ENCODE peak calls at places on chromosome 12, in four cellular contexts. T is A673; I is CD4-positive, alpha-beta memory T cell; R is astrocyte. G is an unnamed sample.

GRCh38 chr12:128365032-128365431 is 98.1 kb downstream of the TMEM132C start:
- DNase-seq in T (no peak), I (no peak), R (no peak), G (no peak)

GRCh38 chr12:103965255-103965589 is 450 bp upstream of the TDG start:
- DNase-seq in T (no peak), I (no peak), R (no peak), G (no peak)

GRCh38 chr12:110906088-110906487 is 14.3 kb downstream of the MYL2 start:
- DNase-seq in T (peak), I (no peak), R (no peak), G (no peak)

GRCh38 chr12:71958457-71958856 is 19.8 kb downstream of the TPH2 start:
- DNase-seq in T (no peak), I (no peak), R (no peak), G (no peak)

GRCh38 chr12:100133200-100133599 is 9.5 kb downstream of the BLTP3B start:
- DNase-seq in T (no peak), I (no peak), R (no peak), G (no peak)

GRCh38 chr12:22459872-22460490 is 84.4 kb downstream of the C2CD5 start:
- DNase-seq in T (peak), I (peak), R (peak), G (peak)

GRCh38 chr12:105031061-105031807 is 45.1 kb downstream of the NOPCHAP1 start:
- DNase-seq in T (no peak), I (no peak), R (no peak), G (no peak)

GRCh38 chr12:108642269-108642870 is 8.7 kb upstream of the SELPLG start:
- DNase-seq in T (no peak), I (no peak), R (no peak), G (peak)

GRCh38 chr12:8992086-8992409 is 2.7 kb downstream of the KLRG1 start:
- DNase-seq in T (no peak), I (peak), R (no peak), G (no peak)

GRCh38 chr12:110931315-110931728 is 10.9 kb upstream of the MYL2 start:
- DNase-seq in T (no peak), I (no peak), R (no peak), G (no peak)

GRCh38 chr12:64825143-64826011 is 930 bp downstream of the TBC1D30 start:
- DNase-seq in T (no peak), I (no peak), R (no peak), G (no peak)

GRCh38 chr12:12927211-12928079 is 24.5 kb downstream of the GPRC5D start:
- DNase-seq in T (peak), I (peak), R (no peak), G (no peak)

GRCh38 chr12:71011261-71011660 is 90.7 kb upstream of the PTPRR start:
- DNase-seq in T (peak), I (no peak), R (peak), G (peak)

GRCh38 chr12:30548203-30548602 is 147.5 kb downstream of the IPO8 start:
- DNase-seq in T (no peak), I (no peak), R (no peak), G (no peak)

DNA sequence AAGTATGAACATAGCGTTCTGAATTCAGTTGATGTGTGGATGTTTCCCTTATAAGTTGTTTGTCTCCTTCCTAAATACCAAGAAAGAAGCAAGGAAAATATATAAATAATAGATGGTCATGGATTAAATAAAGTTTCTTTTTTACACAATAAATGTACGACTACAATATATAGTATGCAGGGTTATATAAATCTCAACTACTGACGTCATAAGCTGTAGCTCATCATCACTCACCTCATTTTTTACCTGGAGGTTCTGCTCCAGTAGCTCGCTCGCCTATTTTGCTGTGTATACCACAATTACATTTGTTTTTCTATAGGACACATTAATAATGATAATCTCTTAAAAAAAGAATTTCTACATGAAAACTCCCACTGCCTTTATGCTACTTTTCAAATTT is 109.5 kb downstream of the NTS start:
- DNase-seq in T (no peak), I (no peak), R (no peak), G (no peak)
- H3K4me3 ChIP-seq in T (no peak), I (no peak), R (no peak), G (no peak)

DNA sequence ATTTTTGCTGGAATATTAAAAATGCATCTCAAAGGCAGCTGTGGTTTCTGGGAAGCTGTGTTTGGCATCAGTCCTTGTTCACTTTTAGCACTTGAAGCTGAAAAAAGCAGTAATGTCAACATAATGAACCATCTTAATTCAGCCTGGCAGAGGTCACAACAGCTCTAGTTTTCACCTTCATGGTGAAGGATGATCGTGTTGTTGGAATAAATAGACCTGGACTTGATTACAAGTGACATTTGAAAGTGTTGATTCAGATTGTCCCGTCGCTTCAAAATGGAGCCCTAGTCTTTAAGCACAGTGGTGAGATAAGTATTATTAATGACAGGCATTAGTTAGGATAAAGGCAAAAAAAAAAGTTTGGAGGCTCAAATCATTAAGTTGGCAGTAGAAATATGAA is 53.6 kb upstream of the MMP17 start:
- DNase-seq in T (no peak), I (no peak), R (no peak), G (no peak)
- H3K4me3 ChIP-seq in T (no peak), I (no peak), R (no peak), G (no peak)

DNA sequence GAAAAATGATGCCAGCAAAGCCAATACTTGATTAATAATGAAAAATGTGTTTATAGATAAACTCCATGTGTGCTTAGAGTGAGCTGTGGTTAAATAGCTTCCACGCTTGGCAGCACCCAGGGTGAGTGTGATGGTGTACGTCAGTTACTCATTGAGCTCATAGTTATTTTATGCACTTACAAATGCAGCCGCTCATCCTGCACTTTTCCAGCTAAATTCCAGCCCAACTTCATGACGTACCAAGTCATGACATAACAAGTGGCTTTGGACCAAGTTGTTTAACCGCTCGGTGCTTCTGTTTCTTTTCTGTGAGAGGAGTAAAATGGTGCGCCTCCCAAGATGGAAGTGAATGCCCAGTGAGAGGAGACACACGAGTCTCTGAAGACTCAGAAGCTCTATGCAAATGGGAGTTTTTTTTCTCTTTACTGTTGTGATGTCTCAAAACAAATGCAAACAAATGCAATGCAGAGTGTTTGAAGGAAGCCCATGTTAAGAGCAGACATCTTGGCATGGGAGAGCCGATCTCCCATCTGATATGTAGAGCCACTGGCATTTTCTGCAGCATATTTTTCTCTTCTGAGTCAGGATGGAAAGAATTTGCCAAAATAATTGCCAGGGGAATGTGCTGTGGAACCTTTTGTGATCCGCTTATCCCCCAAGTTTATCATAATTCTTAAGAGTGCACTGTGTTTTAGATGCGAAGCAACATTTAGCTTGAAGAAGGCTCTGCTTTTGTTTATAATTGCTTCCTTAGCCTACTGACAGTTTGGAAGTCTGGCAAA is 72.2 kb downstream of the FBXW8 start:
- DNase-seq in T (no peak), I (no peak), R (peak), G (no peak)
- H3K4me3 ChIP-seq in T (no peak), I (no peak), R (peak), G (no peak)

DNA sequence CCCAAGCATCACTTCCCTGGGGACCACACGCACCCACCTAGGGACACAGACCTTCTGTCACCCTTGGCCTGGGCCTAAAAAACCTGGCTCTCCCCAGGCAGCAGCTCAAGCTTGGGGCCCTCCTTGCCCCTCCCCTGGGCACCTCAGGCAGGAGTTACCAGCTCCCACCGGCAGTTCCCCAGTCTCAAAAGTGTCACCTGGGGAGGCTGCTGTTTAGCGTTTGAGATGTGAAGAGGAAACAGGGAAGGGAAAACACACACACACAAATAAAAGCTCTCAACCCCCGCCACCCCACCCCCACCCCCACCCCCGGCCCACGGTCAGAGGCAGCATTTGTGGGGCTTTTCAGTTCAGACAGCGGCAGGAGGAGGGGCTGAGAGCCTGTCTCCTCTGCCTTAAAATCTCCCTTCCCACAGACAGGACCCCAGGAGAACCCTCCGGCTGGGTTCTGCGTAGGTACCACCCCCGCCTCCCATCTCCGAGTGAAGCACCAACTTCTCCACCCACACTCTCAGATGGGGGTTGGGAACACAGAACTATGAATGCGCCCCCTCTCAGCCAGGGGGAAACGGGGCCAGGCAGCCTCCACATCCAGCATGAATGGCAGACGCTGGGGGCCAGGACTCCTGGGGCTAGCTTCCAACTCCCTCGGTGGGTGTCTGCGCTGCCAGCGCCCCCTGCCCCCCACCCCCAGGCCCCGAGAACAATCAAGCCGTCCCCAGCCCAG is 3.0 kb downstream of the NCOR2 start:
- DNase-seq in T (peak), I (no peak), R (no peak), G (no peak)
- H3K4me3 ChIP-seq in T (peak), I (no peak), R (peak), G (no peak)

DNA sequence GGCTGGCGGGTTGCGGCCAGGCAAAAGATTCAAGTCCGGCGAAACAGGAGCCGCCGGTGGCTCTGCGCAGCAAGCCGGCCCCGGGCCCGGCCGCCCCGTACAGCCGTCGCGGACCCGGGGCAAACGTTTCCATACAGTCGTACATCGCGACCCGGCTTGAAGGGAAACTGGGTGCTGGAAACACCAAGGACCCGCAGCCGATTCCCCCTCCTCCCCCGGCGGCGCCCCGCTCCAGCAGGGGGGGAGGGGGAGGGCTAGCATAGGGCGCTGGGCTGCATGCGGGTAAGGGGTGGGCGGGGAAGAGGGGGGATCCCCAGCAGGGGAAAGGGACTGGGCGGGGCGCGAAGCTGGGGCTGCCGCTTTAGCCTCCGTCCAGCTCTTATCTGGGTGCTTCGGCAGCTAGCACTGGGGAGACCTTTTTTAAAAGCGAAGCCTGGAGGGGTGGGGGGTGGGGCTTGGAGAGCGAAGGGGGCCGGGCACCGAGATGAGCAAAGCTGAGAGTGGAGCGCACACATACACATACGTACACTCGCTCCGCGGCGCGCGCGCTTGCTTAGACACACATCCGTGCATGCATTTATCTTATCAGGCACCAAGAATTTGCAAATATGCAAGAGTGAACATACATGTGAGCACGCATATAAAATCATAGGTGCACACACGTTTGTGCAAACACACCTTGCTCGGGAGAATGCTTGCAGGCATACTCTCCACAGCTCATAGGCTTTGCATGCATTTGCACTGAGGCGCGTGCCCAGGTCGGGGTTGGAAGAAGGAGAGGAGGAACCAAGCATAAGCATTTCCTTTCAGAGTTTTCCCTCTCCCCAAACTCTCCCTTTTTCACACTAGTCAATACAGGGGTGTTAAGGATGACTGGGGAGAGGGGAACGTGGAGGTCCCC is 11.8 kb downstream of the RARG start:
- DNase-seq in T (peak), I (peak), R (peak), G (peak)
- H3K4me3 ChIP-seq in T (peak), I (peak), R (peak), G (peak)

DNA sequence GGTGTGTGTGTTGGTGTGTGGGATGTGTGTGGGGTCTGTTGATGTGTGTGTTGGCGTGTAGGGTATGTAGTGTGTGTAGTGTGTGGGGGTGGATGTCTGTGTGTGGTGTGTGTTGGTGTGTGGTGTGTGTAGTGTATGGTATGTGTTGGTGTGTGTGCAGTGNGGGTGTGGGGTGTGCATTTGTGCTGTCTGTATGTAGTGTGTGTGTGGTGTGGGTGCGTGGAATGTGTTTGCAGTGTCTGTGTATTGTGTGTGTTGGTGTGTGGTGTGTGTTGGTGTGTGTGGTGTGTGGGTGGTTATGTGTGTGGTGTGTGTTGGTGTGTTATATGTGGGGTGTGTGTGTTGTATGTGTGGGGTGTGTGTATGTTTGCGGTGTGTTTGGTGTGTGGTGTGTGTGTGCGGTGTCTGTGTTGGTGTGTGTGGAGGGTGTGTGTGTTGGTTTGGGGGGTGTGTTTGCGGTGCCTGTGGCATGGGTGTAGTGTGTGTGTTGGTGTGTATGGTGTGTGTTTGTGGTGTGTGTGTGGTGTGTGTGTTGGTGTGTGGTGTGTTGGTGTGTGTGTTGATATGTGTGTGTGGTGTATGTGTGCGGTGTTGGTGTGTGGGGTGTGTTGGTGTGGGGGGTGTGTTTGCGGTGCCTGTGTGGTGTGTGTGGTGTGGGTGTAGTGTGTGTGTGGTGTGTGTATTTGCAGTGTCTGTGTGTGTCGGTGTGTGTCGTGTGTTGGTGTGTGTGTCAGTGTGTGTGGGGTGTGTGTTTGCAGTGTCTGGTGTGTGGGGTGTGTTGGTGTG is 14.7 kb downstream of the MLXIP start:
- DNase-seq in T (no peak), I (no peak), R (no peak), G (no peak)
- H3K4me3 ChIP-seq in T (no peak), I (no peak), R (no peak), G (no peak)

GRCh38 chr12:123113038-123113437 is 37.9 kb downstream of the PITPNM2 start:
- DNase-seq in T (no peak), I (no peak), R (no peak), G (no peak)

GRCh38 chr12:123111498-123112165 is 39.3 kb downstream of the PITPNM2 start:
- DNase-seq in T (peak), I (no peak), R (peak), G (peak)

GRCh38 chr12:123118397-123118945 is 32.4 kb downstream of the PITPNM2 start:
- DNase-seq in T (no peak), I (no peak), R (no peak), G (no peak)

GRCh38 chr12:123115409-123116111 is 35.3 kb downstream of the PITPNM2 start:
- DNase-seq in T (no peak), I (peak), R (peak), G (no peak)

DNA sequence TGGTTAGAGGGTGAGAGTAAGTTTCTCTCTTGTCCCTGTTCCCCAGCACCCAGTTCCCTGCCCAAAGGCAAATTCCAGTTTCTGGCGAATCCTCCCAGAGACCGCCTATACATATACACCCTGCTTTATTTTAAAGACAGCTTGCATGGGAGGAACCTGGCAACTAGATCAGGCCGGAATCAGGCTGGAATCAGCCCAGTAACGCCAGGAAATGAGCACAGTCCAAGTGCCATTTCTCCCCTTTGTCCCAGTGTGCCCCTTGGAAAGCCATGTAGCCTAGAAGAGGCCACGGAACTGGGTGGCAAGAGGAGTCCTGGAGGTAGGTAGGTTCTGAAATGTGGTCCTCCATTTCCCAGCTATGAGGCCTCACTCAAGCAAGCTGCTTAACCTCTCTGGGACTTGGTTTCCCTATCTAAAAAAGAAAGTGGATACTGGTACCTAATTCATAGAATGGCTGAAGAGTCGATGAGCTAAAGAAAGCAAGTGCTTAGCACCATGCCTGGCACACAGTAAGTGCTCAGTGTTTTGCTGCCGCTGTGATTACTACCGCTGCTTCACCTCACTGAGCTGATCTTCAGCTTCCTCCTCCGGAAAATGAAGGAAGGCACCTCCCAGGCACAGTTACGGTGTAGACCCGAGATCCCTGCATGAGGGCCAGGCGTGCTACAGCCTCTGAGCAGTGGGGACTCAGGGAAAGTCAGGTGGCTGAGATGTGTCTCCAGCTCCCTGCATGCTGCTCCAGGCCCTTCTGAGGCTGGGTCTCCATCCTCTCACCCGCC is 36.4 kb downstream of the PITPNM2 start:
- DNase-seq in T (no peak), I (no peak), R (no peak), G (no peak)
- H3K4me3 ChIP-seq in T (no peak), I (no peak), R (no peak), G (no peak)

GRCh38 chr12:3225154-3225795 is 148.1 kb downstream of the TSPAN9 start:
- DNase-seq in T (peak), I (no peak), R (peak), G (peak)
- H3K4me3 ChIP-seq in T (no peak), I (no peak), R (no peak), G (peak)

DNA sequence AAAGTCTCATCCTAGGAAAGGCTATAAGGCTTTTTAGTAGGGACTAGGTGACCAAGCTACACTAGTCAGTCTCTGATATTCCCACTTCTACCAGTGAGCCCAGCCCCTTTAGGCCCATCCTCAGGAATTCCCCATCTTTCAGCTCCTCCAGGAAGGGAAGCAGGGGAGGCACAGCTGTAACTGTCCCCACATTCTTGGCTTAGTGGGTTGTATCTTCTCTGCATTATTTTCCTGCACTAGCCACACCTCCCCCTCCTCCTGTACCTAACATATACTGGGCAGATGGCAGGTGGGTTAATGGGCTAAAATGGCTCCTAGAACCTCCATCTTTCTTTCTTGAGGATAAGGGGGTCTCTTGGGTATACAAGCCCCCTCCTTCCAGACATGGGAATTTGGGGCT is 439 bp upstream of the CYP27B1 start:
- DNase-seq in T (no peak), I (no peak), R (no peak), G (peak)
- H3K4me3 ChIP-seq in T (no peak), I (no peak), R (no peak), G (no peak)

DNA sequence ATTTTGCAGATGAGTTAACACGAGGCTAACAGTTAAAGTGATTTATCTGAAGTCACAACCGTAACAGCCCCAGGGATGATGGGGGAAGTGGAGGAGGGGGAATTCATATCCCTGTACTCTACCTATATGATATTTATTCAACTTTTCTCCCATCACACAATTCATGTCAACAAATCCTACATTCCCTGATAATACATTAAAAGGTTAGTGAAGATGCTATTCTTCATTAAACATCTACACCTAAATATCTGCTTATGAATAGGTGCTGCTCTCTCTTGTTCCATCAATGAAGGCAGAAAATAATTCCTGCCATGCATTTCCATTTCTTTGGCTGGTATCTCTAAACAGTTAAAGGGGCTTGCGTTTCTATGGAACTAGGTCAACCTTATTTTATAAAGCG is 6.8 kb downstream of the YBX3 start:
- DNase-seq in T (no peak), I (no peak), R (no peak), G (no peak)
- H3K4me3 ChIP-seq in T (no peak), I (no peak), R (peak), G (peak)